ENCODE peak calls at places on chromosome 7, in nine cellular contexts. One of them, this sample, is unnamed.

GRCh38 chr7:112255388-112255720 is 48.9 kb downstream of the ZNF277 start:
- DNase-seq in nephron progenitor cell: no peak
- DNase-seq in cardiac fibroblast: no peak
- DNase-seq in brain microvascular endothelial cell: no peak
- DNase-seq in AG04450: no peak
- DNase-seq in heart left ventricle: no peak
- DNase-seq in choroid plexus epithelial cell: no peak
- DNase-seq in endothelial cell: no peak
- DNase-seq in mesothelial cell of epicardium: no peak
- DNase-seq in this sample: no peak

GRCh38 chr7:114419441-114420107 is 5.0 kb downstream of the FOXP2 start:
- DNase-seq in nephron progenitor cell: no peak
- DNase-seq in mesothelial cell of epicardium: no peak
- DNase-seq in AG04450: peak; percentile 38
- DNase-seq in cardiac fibroblast: no peak
- DNase-seq in choroid plexus epithelial cell: no peak
- DNase-seq in brain microvascular endothelial cell: no peak
- DNase-seq in heart left ventricle: no peak
- DNase-seq in endothelial cell: no peak
- DNase-seq in this sample: no peak

GRCh38 chr7:113392421-113392820 is 274.1 kb upstream of the SMIM30 start:
- DNase-seq in endothelial cell: no peak
- DNase-seq in heart left ventricle: no peak
- DNase-seq in nephron progenitor cell: no peak
- DNase-seq in AG04450: no peak
- DNase-seq in choroid plexus epithelial cell: no peak
- DNase-seq in mesothelial cell of epicardium: no peak
- DNase-seq in brain microvascular endothelial cell: no peak
- DNase-seq in cardiac fibroblast: no peak
- DNase-seq in this sample: no peak

GRCh38 chr7:26147030-26147429 is 5.0 kb upstream of the NFE2L3 start:
- DNase-seq in endothelial cell: no peak
- DNase-seq in nephron progenitor cell: no peak
- DNase-seq in choroid plexus epithelial cell: no peak
- DNase-seq in mesothelial cell of epicardium: no peak
- DNase-seq in brain microvascular endothelial cell: no peak
- DNase-seq in AG04450: no peak
- DNase-seq in cardiac fibroblast: no peak
- DNase-seq in heart left ventricle: no peak
- DNase-seq in this sample: no peak

GRCh38 chr7:5477723-5478531 is 54.3 kb upstream of the TNRC18 start:
- DNase-seq in choroid plexus epithelial cell: no peak
- DNase-seq in nephron progenitor cell: peak; percentile 61
- DNase-seq in brain microvascular endothelial cell: no peak
- DNase-seq in mesothelial cell of epicardium: no peak
- DNase-seq in cardiac fibroblast: no peak
- DNase-seq in endothelial cell: peak; percentile 53
- DNase-seq in AG04450: no peak
- DNase-seq in heart left ventricle: no peak
- DNase-seq in this sample: no peak

GRCh38 chr7:127769696-127770400 is 117.9 kb downstream of the SND1 start:
- DNase-seq in choroid plexus epithelial cell: peak; percentile 53
- DNase-seq in AG04450: no peak
- DNase-seq in brain microvascular endothelial cell: peak; percentile 24
- DNase-seq in endothelial cell: no peak
- DNase-seq in nephron progenitor cell: no peak
- DNase-seq in mesothelial cell of epicardium: no peak
- DNase-seq in cardiac fibroblast: peak; percentile 43
- DNase-seq in heart left ventricle: no peak
- DNase-seq in this sample: no peak

GRCh38 chr7:30923774-30924413 is 12.2 kb downstream of the AQP1 start:
- DNase-seq in nephron progenitor cell: peak; percentile 0
- DNase-seq in cardiac fibroblast: no peak
- DNase-seq in choroid plexus epithelial cell: no peak
- DNase-seq in mesothelial cell of epicardium: no peak
- DNase-seq in brain microvascular endothelial cell: no peak
- DNase-seq in heart left ventricle: peak; percentile 4
- DNase-seq in endothelial cell: peak; percentile 2
- DNase-seq in AG04450: no peak
- DNase-seq in this sample: peak; percentile 4

GRCh38 chr7:42274052-42274451 is 37.0 kb upstream of the GLI3 start:
- DNase-seq in AG04450: peak; percentile 3
- DNase-seq in endothelial cell: no peak
- DNase-seq in brain microvascular endothelial cell: peak; percentile 36
- DNase-seq in cardiac fibroblast: peak; percentile 84
- DNase-seq in mesothelial cell of epicardium: no peak
- DNase-seq in nephron progenitor cell: no peak
- DNase-seq in choroid plexus epithelial cell: peak; percentile 86
- DNase-seq in heart left ventricle: no peak
- DNase-seq in this sample: no peak

GRCh38 chr7:108018668-108019067 is 15.7 kb upstream of the LAMB1 start:
- DNase-seq in nephron progenitor cell: no peak
- DNase-seq in endothelial cell: no peak
- DNase-seq in mesothelial cell of epicardium: no peak
- DNase-seq in brain microvascular endothelial cell: no peak
- DNase-seq in choroid plexus epithelial cell: no peak
- DNase-seq in AG04450: no peak
- DNase-seq in heart left ventricle: no peak
- DNase-seq in cardiac fibroblast: no peak
- DNase-seq in this sample: no peak

GRCh38 chr7:108015740-108016139 is 12.8 kb upstream of the LAMB1 start:
- DNase-seq in brain microvascular endothelial cell: no peak
- DNase-seq in choroid plexus epithelial cell: peak; percentile 58
- DNase-seq in nephron progenitor cell: no peak
- DNase-seq in mesothelial cell of epicardium: no peak
- DNase-seq in heart left ventricle: no peak
- DNase-seq in cardiac fibroblast: peak; percentile 61
- DNase-seq in AG04450: no peak
- DNase-seq in endothelial cell: no peak
- DNase-seq in this sample: no peak

GRCh38 chr7:108017776-108018151 is 14.8 kb upstream of the LAMB1 start:
- DNase-seq in cardiac fibroblast: no peak
- DNase-seq in mesothelial cell of epicardium: no peak
- DNase-seq in brain microvascular endothelial cell: no peak
- DNase-seq in choroid plexus epithelial cell: no peak
- DNase-seq in endothelial cell: no peak
- DNase-seq in AG04450: no peak
- DNase-seq in nephron progenitor cell: no peak
- DNase-seq in heart left ventricle: no peak
- DNase-seq in this sample: no peak

GRCh38 chr7:108014747-108015682 is 12.1 kb upstream of the LAMB1 start:
- DNase-seq in AG04450: peak; percentile 47
- DNase-seq in mesothelial cell of epicardium: no peak
- DNase-seq in cardiac fibroblast: peak; percentile 69
- DNase-seq in nephron progenitor cell: no peak
- DNase-seq in endothelial cell: no peak
- DNase-seq in heart left ventricle: no peak
- DNase-seq in brain microvascular endothelial cell: no peak
- DNase-seq in choroid plexus epithelial cell: peak; percentile 48
- DNase-seq in this sample: no peak

DNA sequence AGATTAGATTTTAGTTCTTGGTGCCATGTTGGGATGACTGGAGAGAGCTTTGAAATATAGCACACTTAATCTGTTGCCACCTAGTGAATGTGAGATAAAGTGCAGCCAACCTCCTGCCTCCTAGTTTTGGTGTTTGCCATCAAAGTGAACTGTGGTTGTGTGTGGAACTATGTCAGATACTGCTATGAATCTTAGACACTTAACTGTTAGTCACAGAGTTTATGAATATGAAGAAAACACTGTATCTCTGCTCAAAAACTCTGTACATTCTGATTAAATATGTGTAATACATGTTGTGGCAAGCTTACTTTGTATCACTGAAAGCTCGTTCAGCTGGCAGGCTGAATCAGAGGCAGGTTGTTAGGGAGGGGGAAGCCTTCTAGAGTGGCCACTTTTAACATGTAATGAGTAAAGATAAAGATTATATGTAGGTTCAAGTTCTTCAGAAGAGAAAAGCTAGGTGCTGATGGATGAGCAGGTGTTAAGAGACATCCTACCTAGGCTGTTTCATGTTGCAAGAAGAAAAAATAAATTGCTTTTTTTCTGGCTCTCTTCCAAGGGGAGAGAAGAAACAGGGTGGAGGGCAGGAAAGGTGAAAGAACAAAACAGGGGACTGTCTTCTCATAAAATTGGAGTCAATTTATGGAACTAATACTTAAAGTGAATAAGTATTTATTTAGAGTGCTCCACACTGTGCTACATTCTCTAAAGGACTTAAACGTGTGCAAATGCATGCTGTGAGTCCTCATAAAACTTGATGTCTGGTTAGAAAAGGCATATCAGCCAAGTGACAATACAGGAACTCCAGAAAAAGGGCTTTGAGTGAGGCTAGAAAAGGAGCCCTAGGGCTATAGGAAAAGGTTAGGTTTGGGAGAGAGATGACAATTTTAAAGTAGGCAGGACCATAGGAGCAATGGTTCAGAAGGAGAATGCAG is 14.1 kb upstream of the LAMB1 start:
- DNase-seq in endothelial cell: no peak
- DNase-seq in cardiac fibroblast: peak; percentile 74
- DNase-seq in brain microvascular endothelial cell: peak; percentile 67
- DNase-seq in nephron progenitor cell: no peak
- DNase-seq in mesothelial cell of epicardium: no peak
- DNase-seq in heart left ventricle: no peak
- DNase-seq in AG04450: no peak
- DNase-seq in choroid plexus epithelial cell: peak; percentile 70
- DNase-seq in this sample: no peak
- TF ChIP-seq CTCF in endothelial cell: no peak
- TF ChIP-seq CTCF in cardiac fibroblast: peak; percentile 57
- TF ChIP-seq CTCF in brain microvascular endothelial cell: peak; percentile 67
- TF ChIP-seq CTCF in nephron progenitor cell: peak; percentile 24
- TF ChIP-seq CTCF in mesothelial cell of epicardium: no peak
- TF ChIP-seq CTCF in heart left ventricle: peak; percentile 53
- TF ChIP-seq CTCF in AG04450: peak; percentile 54
- TF ChIP-seq CTCF in choroid plexus epithelial cell: peak; percentile 61
- TF ChIP-seq CTCF in this sample: no peak

DNA sequence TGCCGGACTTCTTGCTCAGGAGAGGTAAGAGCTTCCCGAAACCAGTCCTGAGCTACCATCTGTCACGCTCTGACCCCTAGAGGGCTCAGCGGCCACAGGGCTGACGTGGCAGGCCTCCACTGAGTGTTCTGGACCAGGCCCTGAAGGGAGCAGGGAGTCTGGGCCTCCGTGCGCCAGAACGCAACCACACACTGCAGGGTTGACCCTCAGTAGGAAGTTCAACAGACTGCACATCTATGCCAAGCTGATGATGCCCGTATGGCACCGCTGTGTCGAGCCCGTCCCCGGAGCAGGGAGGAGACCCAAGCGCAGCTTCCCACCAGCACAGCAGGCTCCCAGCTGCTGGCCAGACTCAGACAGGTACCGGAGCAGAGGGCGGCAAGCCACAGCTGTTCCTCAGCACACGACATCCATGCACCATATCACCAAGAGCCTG is 39.2 kb downstream of the CAMK2B start:
- DNase-seq in cardiac fibroblast: no peak
- DNase-seq in nephron progenitor cell: peak; percentile 4
- DNase-seq in mesothelial cell of epicardium: no peak
- DNase-seq in AG04450: no peak
- DNase-seq in choroid plexus epithelial cell: no peak
- DNase-seq in brain microvascular endothelial cell: no peak
- DNase-seq in heart left ventricle: peak; percentile 19
- DNase-seq in endothelial cell: no peak
- DNase-seq in this sample: peak; percentile 9
- TF ChIP-seq CTCF in cardiac fibroblast: no peak
- TF ChIP-seq CTCF in nephron progenitor cell: no peak
- TF ChIP-seq CTCF in mesothelial cell of epicardium: no peak
- TF ChIP-seq CTCF in AG04450: no peak
- TF ChIP-seq CTCF in choroid plexus epithelial cell: no peak
- TF ChIP-seq CTCF in brain microvascular endothelial cell: no peak
- TF ChIP-seq CTCF in heart left ventricle: no peak
- TF ChIP-seq CTCF in endothelial cell: no peak
- TF ChIP-seq CTCF in this sample: no peak

GRCh38 chr7:51079494-51079893 is 237.1 kb downstream of the COBL start:
- DNase-seq in AG04450: no peak
- DNase-seq in endothelial cell: no peak
- DNase-seq in brain microvascular endothelial cell: no peak
- DNase-seq in choroid plexus epithelial cell: no peak
- DNase-seq in nephron progenitor cell: no peak
- DNase-seq in cardiac fibroblast: no peak
- DNase-seq in mesothelial cell of epicardium: no peak
- DNase-seq in heart left ventricle: no peak
- DNase-seq in this sample: no peak

GRCh38 chr7:51077951-51078350 is 238.7 kb downstream of the COBL start:
- DNase-seq in heart left ventricle: no peak
- DNase-seq in cardiac fibroblast: no peak
- DNase-seq in endothelial cell: no peak
- DNase-seq in choroid plexus epithelial cell: no peak
- DNase-seq in nephron progenitor cell: no peak
- DNase-seq in brain microvascular endothelial cell: no peak
- DNase-seq in mesothelial cell of epicardium: no peak
- DNase-seq in AG04450: no peak
- DNase-seq in this sample: no peak

GRCh38 chr7:51075681-51076580 is 240.7 kb downstream of the COBL start:
- DNase-seq in cardiac fibroblast: no peak
- DNase-seq in nephron progenitor cell: no peak
- DNase-seq in choroid plexus epithelial cell: no peak
- DNase-seq in heart left ventricle: no peak
- DNase-seq in brain microvascular endothelial cell: no peak
- DNase-seq in mesothelial cell of epicardium: no peak
- DNase-seq in AG04450: no peak
- DNase-seq in endothelial cell: no peak
- DNase-seq in this sample: no peak

GRCh38 chr7:51080622-51081269 is 235.9 kb downstream of the COBL start:
- DNase-seq in brain microvascular endothelial cell: no peak
- DNase-seq in mesothelial cell of epicardium: no peak
- DNase-seq in cardiac fibroblast: no peak
- DNase-seq in heart left ventricle: no peak
- DNase-seq in nephron progenitor cell: peak; percentile 34
- DNase-seq in AG04450: no peak
- DNase-seq in endothelial cell: no peak
- DNase-seq in choroid plexus epithelial cell: no peak
- DNase-seq in this sample: no peak

GRCh38 chr7:51078653-51079052 is 238.0 kb downstream of the COBL start:
- DNase-seq in AG04450: no peak
- DNase-seq in mesothelial cell of epicardium: no peak
- DNase-seq in nephron progenitor cell: no peak
- DNase-seq in endothelial cell: no peak
- DNase-seq in heart left ventricle: no peak
- DNase-seq in choroid plexus epithelial cell: no peak
- DNase-seq in brain microvascular endothelial cell: no peak
- DNase-seq in cardiac fibroblast: no peak
- DNase-seq in this sample: no peak
- TF ChIP-seq CTCF in AG04450: no peak
- TF ChIP-seq CTCF in mesothelial cell of epicardium: no peak
- TF ChIP-seq CTCF in nephron progenitor cell: no peak
- TF ChIP-seq CTCF in endothelial cell: no peak
- TF ChIP-seq CTCF in heart left ventricle: no peak
- TF ChIP-seq CTCF in choroid plexus epithelial cell: no peak
- TF ChIP-seq CTCF in brain microvascular endothelial cell: no peak
- TF ChIP-seq CTCF in cardiac fibroblast: no peak
- TF ChIP-seq CTCF in this sample: no peak

DNA sequence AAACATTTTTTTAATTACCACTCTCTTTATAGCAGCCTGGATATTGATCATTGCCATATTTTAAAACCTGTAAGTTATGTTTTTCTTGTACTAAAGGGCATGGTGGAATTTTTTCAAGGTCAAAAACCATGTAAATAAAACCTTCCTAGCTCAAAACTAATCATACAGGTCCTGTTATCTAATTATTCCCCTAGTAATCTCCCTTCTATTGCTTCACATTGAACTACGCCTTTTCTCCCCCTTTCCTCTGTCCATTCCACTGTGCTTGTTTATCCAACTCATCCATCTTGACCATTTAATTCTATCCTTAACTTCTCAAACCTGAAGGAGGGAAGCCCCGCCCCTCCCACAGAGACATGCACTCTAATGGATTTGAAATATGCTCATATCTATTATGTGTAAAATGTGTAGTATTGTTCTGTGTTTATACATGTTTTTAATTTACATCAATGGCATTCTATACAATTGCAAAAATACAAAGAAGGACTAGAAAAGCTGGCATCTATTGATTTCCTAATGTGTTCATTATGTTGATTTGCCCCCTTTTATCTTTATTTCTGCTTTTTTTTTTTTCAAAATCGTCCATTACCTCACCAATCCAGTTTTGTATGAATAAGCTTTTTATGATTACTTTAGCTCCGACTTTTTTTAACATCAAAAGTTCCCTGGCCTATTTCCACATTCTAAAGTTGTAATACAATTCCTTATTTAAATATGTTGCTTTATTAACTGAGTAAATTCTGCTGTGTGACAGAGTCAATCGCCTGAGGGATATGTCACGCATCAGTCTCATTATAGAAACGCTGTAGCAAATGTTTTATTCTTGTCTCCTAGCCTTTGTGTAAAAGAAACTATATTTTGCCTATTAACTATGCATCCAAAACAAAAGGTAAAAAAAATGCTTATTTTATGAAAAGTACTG is 61.1 kb downstream of the MET start:
- DNase-seq in nephron progenitor cell: no peak
- DNase-seq in cardiac fibroblast: no peak
- DNase-seq in AG04450: no peak
- DNase-seq in endothelial cell: no peak
- DNase-seq in mesothelial cell of epicardium: no peak
- DNase-seq in choroid plexus epithelial cell: no peak
- DNase-seq in brain microvascular endothelial cell: no peak
- DNase-seq in heart left ventricle: no peak
- DNase-seq in this sample: no peak
- TF ChIP-seq CTCF in nephron progenitor cell: no peak
- TF ChIP-seq CTCF in cardiac fibroblast: no peak
- TF ChIP-seq CTCF in AG04450: no peak
- TF ChIP-seq CTCF in endothelial cell: no peak
- TF ChIP-seq CTCF in mesothelial cell of epicardium: no peak
- TF ChIP-seq CTCF in choroid plexus epithelial cell: no peak
- TF ChIP-seq CTCF in brain microvascular endothelial cell: no peak
- TF ChIP-seq CTCF in heart left ventricle: no peak
- TF ChIP-seq CTCF in this sample: no peak

This sample was measured in natural killer cell.